ENCODE peak calls at places on chromosomes 16 and 17, in nine cellular contexts. W is GM23338, I is HL-60, C is stomach, F is suprapubic skin, Z is breast epithelium, V is SK-N-SH, T is prostate gland, A is GM12878. M is an unnamed sample.

GRCh38 chr17:62966426-62967110 is 533 bp downstream of the TANC2 start:
- DNase-seq in W (peak), I (peak), C (peak), F (peak), Z (no peak), V (no peak), T (peak), A (no peak), M (no peak)

GRCh38 chr16:66427871-66428681 is 981 bp downstream of the BEAN1 start:
- DNase-seq in W (peak), I (no peak), C (no peak), F (no peak), Z (no peak), V (peak), T (no peak), A (no peak), M (no peak)

GRCh38 chr16:79169239-79169638 is 431.3 kb downstream of the MAF start:
- DNase-seq in W (peak), I (no peak), C (no peak), F (no peak), Z (no peak), V (no peak), T (no peak), A (no peak), M (no peak)

GRCh38 chr17:3859895-3860294 is 13.8 kb upstream of the NCBP3 start:
- DNase-seq in W (no peak), I (no peak), C (no peak), F (no peak), Z (no peak), V (peak), T (no peak), A (no peak), M (no peak)

GRCh38 chr17:19654901-19655300 is 6.3 kb downstream of the ALDH3A2 start:
- DNase-seq in W (no peak), I (no peak), C (no peak), F (no peak), Z (no peak), V (no peak), T (no peak), A (no peak), M (no peak)

GRCh38 chr16:65480276-65480675 is 358.4 kb upstream of the CDH11 start:
- DNase-seq in W (no peak), I (no peak), C (no peak), F (no peak), Z (no peak), V (no peak), T (no peak), A (no peak), M (no peak)

GRCh38 chr17:73595068-73595865 is 49.0 kb downstream of the SDK2 start:
- DNase-seq in W (peak), I (no peak), C (peak), F (no peak), Z (no peak), V (peak), T (peak), A (no peak), M (no peak)

GRCh38 chr17:66190738-66191606 is 961 bp downstream of the CEP112 start:
- DNase-seq in W (no peak), I (no peak), C (no peak), F (no peak), Z (no peak), V (peak), T (no peak), A (no peak), M (no peak)

GRCh38 chr16:19542138-19542821 is 13.2 kb upstream of the VPS35L start:
- DNase-seq in W (no peak), I (no peak), C (no peak), F (no peak), Z (no peak), V (no peak), T (no peak), A (no peak), M (no peak)

GRCh38 chr16:88691924-88692560 is 5.7 kb upstream of the SNAI3 start:
- DNase-seq in W (no peak), I (peak), C (no peak), F (no peak), Z (no peak), V (no peak), T (no peak), A (no peak), M (no peak)

GRCh38 chr17:70338946-70339354 is 169.6 kb downstream of the KCNJ2 start:
- DNase-seq in W (no peak), I (no peak), C (no peak), F (no peak), Z (no peak), V (no peak), T (no peak), A (no peak), M (no peak)

GRCh38 chr17:39939588-39940419 is 12.3 kb downstream of the LRRC3C start:
- DNase-seq in W (peak), I (no peak), C (no peak), F (no peak), Z (no peak), V (peak), T (no peak), A (peak), M (no peak)

GRCh38 chr17:2068589-2069051 is 13.7 kb downstream of the HIC1 start:
- DNase-seq in W (no peak), I (no peak), C (no peak), F (peak), Z (no peak), V (peak), T (no peak), A (no peak), M (no peak)

GRCh38 chr17:73211745-73212144 is 18.9 kb downstream of the COG1 start:
- DNase-seq in W (no peak), I (no peak), C (no peak), F (no peak), Z (no peak), V (no peak), T (no peak), A (no peak), M (no peak)

GRCh38 chr17:72846399-72846798 is 246.1 kb downstream of the SLC39A11 start:
- DNase-seq in W (no peak), I (no peak), C (no peak), F (no peak), Z (no peak), V (no peak), T (no peak), A (no peak), M (no peak)

GRCh38 chr16:49788505-49788904 is 67.4 kb downstream of the ZNF423 start:
- DNase-seq in W (no peak), I (no peak), C (no peak), F (no peak), Z (no peak), V (no peak), T (no peak), A (no peak), M (no peak)

GRCh38 chr17:38870259-38871165 is 654 bp downstream of the LASP1 start:
- DNase-seq in W (peak), I (peak), C (peak), F (peak), Z (peak), V (peak), T (peak), A (no peak), M (no peak)

GRCh38 chr17:78343099-78343432 is 16.8 kb downstream of the SOCS3 start:
- DNase-seq in W (peak), I (no peak), C (peak), F (peak), Z (peak), V (peak), T (no peak), A (no peak), M (no peak)

GRCh38 chr17:2292100-2292499 is 11.5 kb downstream of the SMG6 start:
- DNase-seq in W (no peak), I (no peak), C (no peak), F (no peak), Z (no peak), V (no peak), T (no peak), A (no peak), M (no peak)

GRCh38 chr17:65690626-65691310 is 129.3 kb upstream of the AXIN2 start:
- DNase-seq in W (no peak), I (no peak), C (no peak), F (no peak), Z (no peak), V (no peak), T (no peak), A (no peak), M (no peak)

GRCh38 chr17:16975266-16975651 is 3.3 kb upstream of the TNFRSF13B start:
- DNase-seq in W (no peak), I (no peak), C (no peak), F (no peak), Z (no peak), V (no peak), T (no peak), A (peak), M (no peak)

GRCh38 chr17:47741793-47742145 is 8.7 kb downstream of the TBX21 start:
- DNase-seq in W (no peak), I (no peak), C (no peak), F (no peak), Z (no peak), V (no peak), T (no peak), A (no peak), M (no peak)

GRCh38 chr17:17849863-17850373 is 13.1 kb upstream of the SREBF1 start:
- DNase-seq in W (peak), I (no peak), C (peak), F (no peak), Z (no peak), V (peak), T (no peak), A (peak), M (no peak)

GRCh38 chr16:18983565-18984424 is at the start of gene TMC7:
- DNase-seq in W (peak), I (peak), C (peak), F (peak), Z (peak), V (peak), T (peak), A (no peak), M (no peak)

GRCh38 chr16:49487746-49488145 is 114.1 kb downstream of the C16orf78 start:
- DNase-seq in W (no peak), I (no peak), C (no peak), F (peak), Z (peak), V (no peak), T (no peak), A (no peak), M (no peak)

GRCh38 chr17:75447951-75448856 is 8.2 kb upstream of the TMEM94 start:
- DNase-seq in W (no peak), I (no peak), C (no peak), F (no peak), Z (no peak), V (no peak), T (no peak), A (no peak), M (no peak)
- H3K4me3 ChIP-seq in W (no peak), I (no peak), C (no peak), F (no peak), Z (no peak), V (no peak), T (no peak), A (no peak), M (no peak)

GRCh38 chr17:15414502-15415348 is 52.7 kb downstream of the CDRT4 start:
- DNase-seq in W (no peak), I (no peak), C (no peak), F (no peak), Z (no peak), V (no peak), T (no peak), A (no peak), M (no peak)
- TF ChIP-seq POLR2AphosphoS5 in W (no peak), I (no peak), C (peak), F (no peak), Z (peak), V (no peak), T (peak), A (no peak), M (peak)

GRCh38 chr16:70298988-70299938 is at the start of gene DDX19B:
- DNase-seq in W (peak), I (peak), C (peak), F (peak), Z (peak), V (peak), T (peak), A (no peak), M (no peak)

GRCh38 chr16:70302745-70303144 is 3.8 kb downstream of the DDX19B start:
- DNase-seq in W (no peak), I (no peak), C (no peak), F (no peak), Z (no peak), V (no peak), T (no peak), A (no peak), M (no peak)

GRCh38 chr16:70301121-70301520 is 2.1 kb downstream of the DDX19B start:
- DNase-seq in W (no peak), I (no peak), C (no peak), F (no peak), Z (no peak), V (no peak), T (no peak), A (no peak), M (no peak)

GRCh38 chr16:70306880-70307279 is 7.9 kb downstream of the DDX19B start:
- DNase-seq in W (no peak), I (no peak), C (no peak), F (no peak), Z (no peak), V (no peak), T (no peak), A (no peak), M (no peak)

GRCh38 chr16:70304892-70305448 is 6.0 kb downstream of the DDX19B start:
- DNase-seq in W (no peak), I (no peak), C (no peak), F (no peak), Z (no peak), V (no peak), T (no peak), A (no peak), M (no peak)
- H3K27ac ChIP-seq in W (no peak), I (no peak), C (no peak), F (no peak), Z (no peak), V (no peak), T (no peak), A (peak), M (no peak)

DNA sequence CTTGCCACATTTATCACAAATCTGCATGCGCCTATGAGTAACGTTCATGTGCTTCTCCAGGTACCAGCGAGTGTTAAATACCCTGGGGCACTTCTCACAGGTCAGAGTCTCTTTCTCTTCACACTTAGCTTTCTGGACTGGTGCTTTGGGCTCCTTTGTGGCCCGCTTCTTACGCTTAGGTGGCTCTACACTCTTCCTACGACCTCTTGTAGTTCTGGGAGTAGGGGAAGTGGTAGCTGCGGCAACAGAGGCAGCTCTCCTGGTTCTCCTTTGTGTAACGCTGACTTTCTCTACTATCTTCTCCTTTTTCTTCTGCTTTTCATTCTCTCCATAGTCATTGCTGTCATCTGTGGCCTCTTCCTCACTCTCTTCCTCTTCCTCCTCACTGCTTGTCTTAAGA is 45.2 kb downstream of the ZNF652 start:
- DNase-seq in W (no peak), I (no peak), C (no peak), F (no peak), Z (no peak), V (no peak), T (no peak), A (no peak), M (no peak)
- H3K4me3 ChIP-seq in W (no peak), I (no peak), C (no peak), F (no peak), Z (no peak), V (no peak), T (no peak), A (peak), M (no peak)

GRCh38 chr17:6186998-6187397 is 116.8 kb downstream of the WSCD1 start:
- DNase-seq in W (no peak), I (no peak), C (no peak), F (peak), Z (no peak), V (no peak), T (no peak), A (no peak), M (no peak)

GRCh38 chr17:6187836-6188235 is 117.7 kb downstream of the WSCD1 start:
- DNase-seq in W (no peak), I (no peak), C (no peak), F (peak), Z (no peak), V (no peak), T (no peak), A (no peak), M (no peak)

GRCh38 chr17:6195123-6195522 is 124.9 kb downstream of the WSCD1 start:
- DNase-seq in W (no peak), I (no peak), C (no peak), F (no peak), Z (no peak), V (no peak), T (no peak), A (no peak), M (no peak)

DNA sequence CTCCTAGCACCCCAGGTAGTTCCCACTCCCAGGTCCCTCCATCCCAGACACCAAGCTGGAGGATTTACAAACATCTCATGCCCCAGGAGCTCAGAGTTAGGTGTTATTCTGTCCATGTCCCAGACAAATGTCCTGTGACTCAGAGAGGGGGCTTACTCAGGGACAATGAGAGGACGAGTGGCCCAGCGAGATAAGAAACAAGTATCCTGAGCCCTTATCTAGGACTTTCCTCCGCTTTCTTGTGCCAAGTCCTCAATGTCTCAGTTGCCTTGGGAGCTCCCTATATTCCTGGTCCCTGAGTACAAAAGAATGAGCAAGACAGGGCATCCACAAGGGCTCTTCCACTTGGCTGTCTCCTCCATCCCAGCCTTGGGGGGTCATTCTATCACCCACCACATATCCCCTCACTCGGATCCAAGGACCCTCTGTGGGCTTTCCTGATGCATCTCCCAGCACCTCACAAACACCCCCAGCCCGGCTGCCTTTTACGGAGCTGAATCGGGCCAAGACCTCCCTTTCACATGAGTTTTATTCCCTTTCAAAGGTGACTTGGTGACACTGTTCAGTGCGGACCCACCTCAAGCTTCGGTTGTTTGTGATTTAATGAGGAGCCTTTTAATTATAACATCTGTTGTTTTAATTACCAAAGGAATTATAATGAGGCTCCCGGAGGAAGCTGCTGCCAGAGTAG is 121.4 kb downstream of the WSCD1 start:
- DNase-seq in W (no peak), I (no peak), C (no peak), F (peak), Z (no peak), V (no peak), T (no peak), A (no peak), M (no peak)
- TF ChIP-seq POLR2AphosphoS5 in W (no peak), I (no peak), C (no peak), F (no peak), Z (no peak), V (no peak), T (no peak), A (no peak), M (no peak)

DNA sequence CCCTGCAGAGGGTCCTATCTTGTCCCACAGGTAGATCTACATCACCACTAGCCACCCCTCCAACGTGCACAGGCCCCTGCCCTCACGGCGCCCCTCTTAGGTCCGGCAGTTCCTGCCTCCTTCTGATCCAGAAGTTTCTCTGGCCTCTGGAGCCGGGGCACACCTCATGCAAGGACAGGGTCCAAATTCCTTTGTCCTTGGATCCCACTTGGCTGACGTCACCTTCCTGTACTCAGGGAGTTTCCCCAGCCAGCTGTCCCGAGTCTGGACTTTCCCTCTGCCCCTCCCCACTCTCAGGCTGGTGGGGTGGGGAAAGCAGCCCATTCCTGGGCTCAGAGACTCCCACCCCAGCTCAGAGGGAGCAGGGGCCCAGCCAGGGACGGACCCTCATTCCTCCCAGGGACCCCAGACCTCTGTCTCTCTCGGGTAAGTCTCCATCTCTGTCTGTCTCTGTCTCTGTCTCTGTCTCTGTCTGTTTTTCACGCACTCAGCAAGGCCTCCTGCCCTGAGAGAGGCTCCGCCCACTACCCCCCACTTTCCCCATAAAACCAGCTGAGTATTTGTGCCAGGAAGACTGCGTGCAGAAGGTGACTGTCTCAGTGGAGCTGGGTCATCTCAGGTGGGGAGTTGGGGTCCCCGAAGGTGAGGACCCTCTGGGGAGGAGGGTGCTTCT is at the start of gene IL32:
- DNase-seq in W (no peak), I (no peak), C (peak), F (no peak), Z (no peak), V (no peak), T (no peak), A (no peak), M (no peak)
- H3K27ac ChIP-seq in W (no peak), I (no peak), C (peak), F (peak), Z (peak), V (no peak), T (peak), A (peak), M (peak)

GRCh38 chr17:59181481-59181880 is 25.9 kb downstream of the PRR11 start:
- DNase-seq in W (no peak), I (no peak), C (no peak), F (no peak), Z (no peak), V (no peak), T (no peak), A (no peak), M (no peak)
- H3K4me3 ChIP-seq in W (no peak), I (no peak), C (no peak), F (no peak), Z (no peak), V (no peak), T (no peak), A (no peak), M (no peak)

GRCh38 chr16:8868272-8869211 is at the start of gene CARHSP1:
- DNase-seq in W (peak), I (peak), C (peak), F (peak), Z (peak), V (peak), T (peak), A (peak), M (no peak)
- TF ChIP-seq POLR2AphosphoS5 in W (peak), I (peak), C (peak), F (no peak), Z (peak), V (peak), T (peak), A (peak), M (peak)

M was measured in vagina.